ENCODE peak calls at places on chromosomes 13 and 19, in nine cellular contexts. P, A, M, I, B, H, Q, U and X are unnamed samples.

GRCh38 chr13:83503424-83503823 is 378.9 kb downstream of the SLITRK1 start:
- DNase-seq in P (peak), A (no peak), M (no peak), I (no peak), B (peak), H (peak), Q (no peak), U (no peak), X (no peak)

GRCh38 chr19:41527079-41527478 is 48.9 kb upstream of the CEACAM21 start:
- DNase-seq in P (no peak), A (no peak), M (no peak), I (no peak), B (no peak), H (no peak), Q (no peak), U (no peak), X (no peak)

GRCh38 chr19:45008554-45008953 is 7.3 kb downstream of the RELB start:
- DNase-seq in P (no peak), A (no peak), M (no peak), I (no peak), B (no peak), H (no peak), Q (no peak), U (no peak), X (no peak)

GRCh38 chr13:47499358-47500150 is 501.5 kb downstream of the SUCLA2 start:
- DNase-seq in P (peak), A (no peak), M (no peak), I (no peak), B (peak), H (peak), Q (no peak), U (no peak), X (peak)

GRCh38 chr19:42407085-42407815 is 17.2 kb upstream of the CNFN start:
- DNase-seq in P (no peak), A (no peak), M (no peak), I (no peak), B (no peak), H (no peak), Q (no peak), U (no peak), X (no peak)

GRCh38 chr19:38194061-38194701 is 29.8 kb downstream of the DPF1 start:
- DNase-seq in P (no peak), A (no peak), M (no peak), I (no peak), B (no peak), H (no peak), Q (no peak), U (no peak), X (no peak)

GRCh38 chr13:113146750-113147149 is 11.7 kb upstream of the PROZ start:
- DNase-seq in P (no peak), A (no peak), M (peak), I (no peak), B (no peak), H (no peak), Q (no peak), U (no peak), X (no peak)

GRCh38 chr13:32417995-32418394 is 9.9 kb downstream of the N4BP2L1 start:
- DNase-seq in P (no peak), A (no peak), M (no peak), I (no peak), B (no peak), H (no peak), Q (no peak), U (no peak), X (no peak)

GRCh38 chr19:58518261-58519086 is 1.1 kb downstream of the ZBTB45 start:
- DNase-seq in P (peak), A (no peak), M (no peak), I (no peak), B (no peak), H (peak), Q (no peak), U (no peak), X (no peak)

GRCh38 chr13:94236876-94237275 is 242.6 kb downstream of the DCT start:
- DNase-seq in P (peak), A (no peak), M (no peak), I (no peak), B (no peak), H (no peak), Q (no peak), U (no peak), X (no peak)

GRCh38 chr13:41917641-41918040 is 43.3 kb downstream of the VWA8 start:
- DNase-seq in P (peak), A (no peak), M (no peak), I (no peak), B (peak), H (peak), Q (no peak), U (no peak), X (peak)

GRCh38 chr13:20924758-20925394 is 22.3 kb upstream of the XPO4 start:
- DNase-seq in P (peak), A (peak), M (peak), I (peak), B (peak), H (peak), Q (peak), U (peak), X (peak)

GRCh38 chr13:85864963-85865530 is 65.8 kb upstream of the SLITRK6 start:
- DNase-seq in P (peak), A (no peak), M (no peak), I (no peak), B (peak), H (peak), Q (peak), U (no peak), X (no peak)

GRCh38 chr13:46647514-46648065 is 94.6 kb downstream of the LRCH1 start:
- DNase-seq in P (no peak), A (no peak), M (no peak), I (no peak), B (no peak), H (no peak), Q (no peak), U (no peak), X (no peak)

GRCh38 chr13:44870456-44870929 is 118.8 kb downstream of the NUFIP1 start:
- DNase-seq in P (no peak), A (no peak), M (no peak), I (no peak), B (no peak), H (no peak), Q (no peak), U (no peak), X (no peak)

GRCh38 chr19:1495051-1495798 is 4.2 kb downstream of the REEP6 start:
- DNase-seq in P (no peak), A (no peak), M (no peak), I (no peak), B (no peak), H (no peak), Q (no peak), U (no peak), X (no peak)

GRCh38 chr13:89878904-89879303 is 1468.6 kb upstream of the MIR17HG start:
- DNase-seq in P (no peak), A (no peak), M (no peak), I (no peak), B (no peak), H (no peak), Q (no peak), U (no peak), X (no peak)

GRCh38 chr13:83085186-83085900 is 796.9 kb downstream of the SLITRK1 start:
- DNase-seq in P (peak), A (no peak), M (no peak), I (no peak), B (no peak), H (peak), Q (no peak), U (no peak), X (peak)

GRCh38 chr13:43865892-43866291 is 13.6 kb downstream of the CCDC122 start:
- DNase-seq in P (peak), A (no peak), M (no peak), I (no peak), B (peak), H (peak), Q (peak), U (no peak), X (peak)

GRCh38 chr19:23263870-23264590 is 13.8 kb upstream of the ZNF724 start:
- DNase-seq in P (no peak), A (no peak), M (no peak), I (no peak), B (no peak), H (no peak), Q (no peak), U (no peak), X (no peak)

GRCh38 chr19:10557603-10558197 is 8.1 kb downstream of the KRI1 start:
- DNase-seq in P (no peak), A (no peak), M (no peak), I (no peak), B (no peak), H (no peak), Q (no peak), U (no peak), X (no peak)

GRCh38 chr19:17560205-17560595 is 4.8 kb downstream of the COLGALT1 start:
- DNase-seq in P (no peak), A (no peak), M (no peak), I (no peak), B (peak), H (peak), Q (no peak), U (no peak), X (peak)

GRCh38 chr13:79155883-79156282 is 250.2 kb downstream of the RBM26 start:
- DNase-seq in P (no peak), A (no peak), M (no peak), I (no peak), B (no peak), H (no peak), Q (no peak), U (no peak), X (no peak)

GRCh38 chr13:75550159-75550567 is 572 bp downstream of the UCHL3 start:
- DNase-seq in P (peak), A (no peak), M (no peak), I (no peak), B (peak), H (peak), Q (peak), U (no peak), X (no peak)

GRCh38 chr13:91174886-91175501 is 172.5 kb upstream of the MIR17HG start:
- DNase-seq in P (no peak), A (no peak), M (no peak), I (no peak), B (no peak), H (no peak), Q (peak), U (no peak), X (no peak)

GRCh38 chr13:34419025-34419424 is 523.0 kb upstream of the NBEA start:
- DNase-seq in P (no peak), A (peak), M (no peak), I (no peak), B (no peak), H (no peak), Q (no peak), U (no peak), X (no peak)

GRCh38 chr19:35225951-35226350 is 2.6 kb downstream of the FAM187B start:
- DNase-seq in P (no peak), A (no peak), M (peak), I (no peak), B (no peak), H (no peak), Q (no peak), U (no peak), X (no peak)

GRCh38 chr19:44050740-44051653 is 839 bp upstream of the ZNF223 start:
- DNase-seq in P (peak), A (peak), M (no peak), I (no peak), B (no peak), H (peak), Q (no peak), U (no peak), X (no peak)

GRCh38 chr13:29162638-29163037 is 342.5 kb downstream of the MTUS2 start:
- DNase-seq in P (peak), A (no peak), M (no peak), I (no peak), B (no peak), H (peak), Q (peak), U (no peak), X (no peak)